ENCODE peak calls at places on chromosome 15, in seven cellular contexts. Y is neuronal stem cell, G is mesendoderm, C is mesenchymal stem cell, K is IMR-90, P is trophoblast cell, S is H1. T is an unnamed sample.

GRCh38 chr15:92149029-92149428 is 244.7 kb upstream of the ST8SIA2 start:
- DNase-seq in Y (no peak), G (no peak), C (no peak), K (peak), P (no peak), S (no peak), T (no peak)

GRCh38 chr15:37733628-37734027 is 200.8 kb upstream of the TMCO5A start:
- DNase-seq in Y (no peak), G (no peak), C (no peak), K (no peak), P (no peak), S (no peak), T (no peak)

GRCh38 chr15:62887113-62887570 is 155.4 kb upstream of the TPM1 start:
- DNase-seq in Y (no peak), G (no peak), C (no peak), K (peak), P (no peak), S (peak), T (no peak)

GRCh38 chr15:41893422-41894250 is at the start of gene SPTBN5:
- DNase-seq in Y (no peak), G (no peak), C (no peak), K (no peak), P (no peak), S (no peak), T (no peak)

GRCh38 chr15:100601158-100601557 is 826 bp downstream of the LINS1 start:
- DNase-seq in Y (no peak), G (peak), C (peak), K (no peak), P (no peak), S (no peak), T (no peak)

GRCh38 chr15:84631706-84632272 is 22.3 kb downstream of the WDR73 start:
- DNase-seq in Y (no peak), G (no peak), C (peak), K (peak), P (no peak), S (no peak), T (no peak)

GRCh38 chr15:31212956-31213694 is 111.6 kb upstream of the TRPM1 start:
- DNase-seq in Y (no peak), G (no peak), C (no peak), K (no peak), P (no peak), S (no peak), T (no peak)

GRCh38 chr15:86347245-86347644 is 267.6 kb downstream of the AGBL1 start:
- DNase-seq in Y (no peak), G (peak), C (no peak), K (no peak), P (no peak), S (no peak), T (no peak)

GRCh38 chr15:79282371-79283251 is at the start of gene ANKRD34C:
- DNase-seq in Y (no peak), G (no peak), C (no peak), K (no peak), P (no peak), S (peak), T (peak)

GRCh38 chr15:27514526-27514925 is 543.5 kb downstream of the GABRG3 start:
- DNase-seq in Y (no peak), G (no peak), C (no peak), K (no peak), P (no peak), S (no peak), T (no peak)

GRCh38 chr15:68700395-68701123 is 120.1 kb downstream of the ANP32A start:
- DNase-seq in Y (no peak), G (peak), C (peak), K (peak), P (no peak), S (peak), T (peak)

GRCh38 chr15:85689729-85690128 is 105.0 kb downstream of the KLHL25 start:
- DNase-seq in Y (peak), G (peak), C (peak), K (peak), P (no peak), S (peak), T (peak)

GRCh38 chr15:58770519-58770856 is 614 bp upstream of the MINDY2 start:
- DNase-seq in Y (no peak), G (no peak), C (peak), K (peak), P (peak), S (no peak), T (no peak)

GRCh38 chr15:62719316-62719715 is 323.2 kb upstream of the TPM1 start:
- DNase-seq in Y (no peak), G (no peak), C (no peak), K (peak), P (peak), S (no peak), T (no peak)

GRCh38 chr15:76866716-76867321 is 38.3 kb downstream of the SCAPER start:
- DNase-seq in Y (peak), G (peak), C (peak), K (peak), P (peak), S (no peak), T (no peak)

GRCh38 chr15:87874896-87875661 is 381.5 kb downstream of the NTRK3 start:
- DNase-seq in Y (peak), G (no peak), C (peak), K (peak), P (no peak), S (no peak), T (peak)

GRCh38 chr15:98513428-98513991 is 134.8 kb upstream of the IGF1R start:
- DNase-seq in Y (no peak), G (no peak), C (no peak), K (no peak), P (no peak), S (no peak), T (no peak)

GRCh38 chr15:74449643-74450205 is 11.2 kb downstream of the UBL7 start:
- DNase-seq in Y (no peak), G (no peak), C (no peak), K (no peak), P (peak), S (no peak), T (no peak)

GRCh38 chr15:46277994-46278885 is 643.4 kb downstream of the SQOR start:
- DNase-seq in Y (no peak), G (no peak), C (no peak), K (no peak), P (no peak), S (no peak), T (no peak)

GRCh38 chr15:68781209-68781608 is 39.5 kb downstream of the ANP32A start:
- DNase-seq in Y (no peak), G (no peak), C (no peak), K (no peak), P (no peak), S (no peak), T (no peak)

GRCh38 chr15:45796433-45796832 is 161.6 kb downstream of the SQOR start:
- DNase-seq in Y (no peak), G (no peak), C (no peak), K (no peak), P (no peak), S (no peak), T (no peak)

GRCh38 chr15:83436513-83437158 is 10.5 kb upstream of the SH3GL3 start:
- DNase-seq in Y (peak), G (peak), C (peak), K (peak), P (peak), S (peak), T (no peak)

GRCh38 chr15:72375501-72375845 is 341 bp downstream of the HEXA start:
- DNase-seq in Y (no peak), G (no peak), C (no peak), K (no peak), P (peak), S (no peak), T (no peak)

GRCh38 chr15:84908564-84908963 is 24.1 kb downstream of the SLC28A1 start:
- DNase-seq in Y (no peak), G (no peak), C (no peak), K (no peak), P (no peak), S (peak), T (no peak)

GRCh38 chr15:33913459-33913858 is 54.8 kb upstream of the CHRM5 start:
- DNase-seq in Y (no peak), G (no peak), C (no peak), K (peak), P (no peak), S (no peak), T (no peak)

GRCh38 chr15:73341886-73342600 is 26.7 kb downstream of the HCN4 start:
- DNase-seq in Y (no peak), G (no peak), C (no peak), K (no peak), P (no peak), S (no peak), T (no peak)

GRCh38 chr15:55530861-55531313 is 22.9 kb upstream of the DNAAF4 start:
- DNase-seq in Y (no peak), G (peak), C (peak), K (peak), P (peak), S (no peak), T (no peak)

GRCh38 chr15:40845036-40845435 is 1.2 kb downstream of the SPINT1 start:
- DNase-seq in Y (no peak), G (no peak), C (no peak), K (no peak), P (peak), S (no peak), T (no peak)

GRCh38 chr15:56102401-56102800 is 109.0 kb upstream of the NEDD4 start:
- DNase-seq in Y (no peak), G (no peak), C (no peak), K (no peak), P (no peak), S (no peak), T (no peak)

GRCh38 chr15:78209646-78210348 is 24.6 kb downstream of the ACSBG1 start:
- DNase-seq in Y (no peak), G (no peak), C (no peak), K (no peak), P (no peak), S (peak), T (no peak)

GRCh38 chr15:74196175-74196574 is 6.4 kb downstream of the STRA6 start:
- DNase-seq in Y (no peak), G (no peak), C (peak), K (peak), P (no peak), S (no peak), T (no peak)

GRCh38 chr15:83275412-83275811 is 9.1 kb downstream of the BNC1 start:
- DNase-seq in Y (no peak), G (peak), C (no peak), K (no peak), P (peak), S (no peak), T (no peak)

GRCh38 chr15:88912500-88912921 is 668 bp downstream of the MFGE8 start:
- DNase-seq in Y (no peak), G (peak), C (peak), K (no peak), P (no peak), S (no peak), T (no peak)

DNA sequence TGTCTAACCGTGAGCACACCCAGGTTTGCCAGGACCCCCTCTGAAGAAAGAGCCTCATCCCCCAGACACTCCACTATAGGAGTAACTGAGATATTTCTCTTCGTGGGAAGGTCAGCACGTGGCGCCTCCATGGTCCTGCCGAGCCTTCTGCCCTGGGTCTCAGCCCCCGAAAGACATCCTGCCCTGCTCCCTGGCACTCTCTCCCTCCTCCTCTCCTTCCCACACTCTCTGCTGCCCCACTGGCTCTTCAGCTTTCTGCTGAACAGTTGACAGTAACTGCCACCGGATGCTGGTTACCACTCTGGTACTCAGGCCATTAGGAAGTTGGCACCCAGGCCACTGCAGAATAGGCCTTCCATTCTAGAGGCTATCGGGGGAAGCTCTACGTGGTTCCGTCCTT is 185.2 kb downstream of the UACA start:
- DNase-seq in Y (no peak), G (no peak), C (no peak), K (no peak), P (no peak), S (no peak), T (no peak)
- H2AK5ac ChIP-seq in Y (peak), G (no peak), C (no peak), K (no peak), P (no peak), S (no peak), T (no peak)

DNA sequence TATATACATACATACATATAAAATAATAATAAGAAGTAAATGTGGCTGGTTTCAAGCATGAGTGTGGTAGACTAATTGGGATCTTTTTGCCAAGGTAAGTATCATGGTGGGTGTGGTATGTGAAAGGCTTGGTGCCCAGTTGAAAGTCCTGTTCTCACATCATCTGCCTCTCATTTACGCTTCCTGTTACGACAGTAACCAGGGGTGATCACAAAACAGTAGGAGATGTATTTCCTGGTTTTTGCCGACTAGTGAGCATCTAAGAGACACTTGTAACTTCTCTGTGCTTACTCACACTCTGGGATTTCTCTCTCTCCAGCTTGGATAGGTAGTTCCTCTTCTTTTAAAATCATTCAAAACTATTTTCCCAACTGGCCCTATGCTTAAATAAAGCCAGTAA is 1028.3 kb upstream of the NR2F2 start:
- DNase-seq in Y (no peak), G (peak), C (peak), K (no peak), P (peak), S (no peak), T (no peak)
- H3K23ac ChIP-seq in Y (no peak), G (no peak), C (no peak), K (no peak), P (no peak), S (no peak), T (no peak)

DNA sequence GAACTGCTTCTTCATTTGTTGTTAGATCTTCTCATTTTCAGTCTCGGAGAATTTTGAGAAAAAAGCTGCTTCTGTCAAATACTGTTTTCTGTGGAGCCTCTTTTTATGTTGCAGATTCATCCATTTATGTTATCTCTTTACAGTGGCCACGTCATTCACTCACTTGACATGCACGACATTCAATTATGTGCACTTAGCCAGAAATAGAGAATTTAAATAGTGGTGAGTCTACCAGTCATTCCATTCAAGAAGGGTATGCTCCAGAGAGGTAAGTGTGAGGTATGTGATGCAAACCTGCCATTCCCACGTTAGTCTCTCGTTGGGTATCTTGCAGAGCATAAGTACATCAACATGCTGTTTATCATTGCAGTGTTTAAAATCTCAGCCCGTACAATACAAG is 9.8 kb downstream of the ARPP19 start:
- DNase-seq in Y (no peak), G (no peak), C (no peak), K (no peak), P (no peak), S (no peak), T (no peak)
- H2AK5ac ChIP-seq in Y (no peak), G (no peak), C (no peak), K (no peak), P (no peak), S (no peak), T (no peak)

GRCh38 chr15:50024183-50024795 is 94.7 kb downstream of the ATP8B4 start:
- DNase-seq in Y (no peak), G (no peak), C (no peak), K (peak), P (no peak), S (no peak), T (no peak)
- H3K23ac ChIP-seq in Y (no peak), G (no peak), C (no peak), K (peak), P (no peak), S (no peak), T (no peak)

GRCh38 chr15:80796424-80796823 is 17.3 kb downstream of the CEMIP start:
- DNase-seq in Y (no peak), G (no peak), C (no peak), K (no peak), P (no peak), S (no peak), T (no peak)
- H2AK5ac ChIP-seq in Y (no peak), G (no peak), C (no peak), K (no peak), P (no peak), S (no peak), T (no peak)

GRCh38 chr15:25679492-25679891 is 183.6 kb downstream of the ATP10A start:
- DNase-seq in Y (no peak), G (no peak), C (no peak), K (no peak), P (no peak), S (no peak), T (no peak)

GRCh38 chr15:25678498-25678865 is 184.6 kb downstream of the ATP10A start:
- DNase-seq in Y (no peak), G (no peak), C (no peak), K (no peak), P (no peak), S (no peak), T (no peak)

GRCh38 chr15:25680659-25680970 is 182.5 kb downstream of the ATP10A start:
- DNase-seq in Y (no peak), G (no peak), C (no peak), K (no peak), P (no peak), S (no peak), T (no peak)

GRCh38 chr15:25677719-25678497 is 185.2 kb downstream of the ATP10A start:
- DNase-seq in Y (no peak), G (no peak), C (no peak), K (no peak), P (no peak), S (no peak), T (no peak)

DNA sequence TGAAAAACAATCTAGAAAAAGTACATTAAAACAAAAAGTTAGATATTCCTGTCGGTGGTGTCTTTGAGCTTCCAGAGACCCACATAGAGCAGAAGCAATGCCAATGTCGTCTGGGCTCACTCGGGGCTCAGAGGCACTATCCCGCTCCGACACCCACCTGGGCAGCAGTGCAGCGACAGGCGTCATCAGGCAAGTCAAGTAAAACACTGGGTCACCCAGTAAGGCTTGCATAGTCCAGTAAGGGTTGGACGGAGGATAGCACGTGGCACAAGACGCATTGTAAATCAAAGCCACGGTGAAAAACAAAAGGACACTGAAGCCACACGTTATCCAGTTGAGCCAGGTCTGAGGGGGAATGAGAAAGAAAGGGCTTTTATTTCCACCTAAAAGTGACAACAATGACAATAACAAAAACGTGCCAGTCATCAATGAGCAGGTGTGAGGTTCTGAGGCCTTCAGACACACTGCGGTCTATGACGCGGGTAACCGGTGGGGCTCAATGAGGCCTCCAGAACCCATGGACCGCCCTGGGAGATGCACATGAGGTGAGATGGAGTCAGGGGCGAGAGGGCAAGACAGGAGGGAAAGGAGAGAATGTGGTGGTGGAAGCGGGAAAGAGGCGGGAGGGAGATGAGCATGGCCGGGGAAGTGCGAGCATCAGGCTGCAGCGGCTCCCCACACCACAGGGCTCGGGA is 183.0 kb downstream of the ATP10A start:
- DNase-seq in Y (no peak), G (no peak), C (no peak), K (no peak), P (no peak), S (no peak), T (no peak)
- H3K23ac ChIP-seq in Y (no peak), G (no peak), C (no peak), K (no peak), P (no peak), S (no peak), T (no peak)

GRCh38 chr15:60373327-60373726 is 24.5 kb downstream of the ANXA2 start:
- DNase-seq in Y (no peak), G (no peak), C (peak), K (no peak), P (no peak), S (no peak), T (no peak)

GRCh38 chr15:60370804-60371700 is 26.7 kb downstream of the ANXA2 start:
- DNase-seq in Y (no peak), G (no peak), C (peak), K (peak), P (no peak), S (no peak), T (no peak)

GRCh38 chr15:60372756-60373155 is 25.0 kb downstream of the ANXA2 start:
- DNase-seq in Y (no peak), G (no peak), C (no peak), K (no peak), P (no peak), S (no peak), T (no peak)

GRCh38 chr15:60373745-60374144 is 24.0 kb downstream of the ANXA2 start:
- DNase-seq in Y (no peak), G (no peak), C (no peak), K (no peak), P (no peak), S (no peak), T (no peak)

GRCh38 chr15:60372223-60372622 is 25.6 kb downstream of the ANXA2 start:
- DNase-seq in Y (no peak), G (no peak), C (peak), K (no peak), P (no peak), S (no peak), T (no peak)
- H2AK5ac ChIP-seq in Y (no peak), G (no peak), C (peak), K (peak), P (no peak), S (no peak), T (no peak)